ENCODE peak calls at places on chromosome 9, in seven cellular contexts. B, C, N, V, I, G and D are unnamed samples.
A peak's percentile ranks its signal among the peaks of the same experiment; 100 is the strongest.

GRCh38 chr9:136055715-136056545 is 39.2 kb downstream of the NACC2 start:
- DNase-seq in B (no peak), C (peak; percentile 53), N (no peak), V (peak; percentile 41), I (no peak), G (no peak), D (no peak)

GRCh38 chr9:117409321-117409720 is 5.5 kb downstream of the ASTN2 start:
- DNase-seq in B (no peak), C (no peak), N (no peak), V (no peak), I (no peak), G (no peak), D (no peak)

GRCh38 chr9:94911211-94911610 is 184.7 kb downstream of the AOPEP start:
- DNase-seq in B (no peak), C (peak; percentile 26), N (no peak), V (no peak), I (no peak), G (no peak), D (no peak)

GRCh38 chr9:21252727-21253547 is 13.1 kb upstream of the IFNA14 start:
- DNase-seq in B (peak; percentile 38), C (no peak), N (peak; percentile 10), V (peak; percentile 9), I (no peak), G (no peak), D (peak; percentile 22)

GRCh38 chr9:101628173-101628572 is 33.4 kb upstream of the PPP3R2 start:
- DNase-seq in B (no peak), C (no peak), N (no peak), V (no peak), I (no peak), G (no peak), D (no peak)

GRCh38 chr9:72718503-72718902 is 197.1 kb downstream of the TMC1 start:
- DNase-seq in B (no peak), C (peak; percentile 59), N (no peak), V (no peak), I (no peak), G (no peak), D (no peak)

GRCh38 chr9:33381231-33381791 is 21.1 kb downstream of the AQP7 start:
- DNase-seq in B (no peak), C (peak; percentile 85), N (peak; percentile 57), V (no peak), I (peak; percentile 26), G (no peak), D (peak; percentile 89)

GRCh38 chr9:129811967-129812363 is 9.0 kb downstream of the TOR1B start:
- DNase-seq in B (no peak), C (no peak), N (no peak), V (no peak), I (no peak), G (no peak), D (no peak)

GRCh38 chr9:101337237-101337636 is 47.6 kb downstream of the BAAT start:
- DNase-seq in B (no peak), C (no peak), N (no peak), V (no peak), I (no peak), G (no peak), D (no peak)

GRCh38 chr9:87464110-87464991 is 33.3 kb upstream of the DAPK1 start:
- DNase-seq in B (no peak), C (no peak), N (no peak), V (no peak), I (no peak), G (peak; percentile 82), D (no peak)

GRCh38 chr9:108386859-108387384 is 468.9 kb downstream of the ACTL7B start:
- DNase-seq in B (no peak), C (no peak), N (no peak), V (no peak), I (no peak), G (no peak), D (no peak)

GRCh38 chr9:90058364-90058763 is 453.6 kb downstream of the GADD45G start:
- DNase-seq in B (no peak), C (no peak), N (no peak), V (no peak), I (no peak), G (no peak), D (no peak)

GRCh38 chr9:19969721-19970120 is 180.9 kb upstream of the SLC24A2 start:
- DNase-seq in B (no peak), C (no peak), N (no peak), V (no peak), I (no peak), G (no peak), D (no peak)

DNA sequence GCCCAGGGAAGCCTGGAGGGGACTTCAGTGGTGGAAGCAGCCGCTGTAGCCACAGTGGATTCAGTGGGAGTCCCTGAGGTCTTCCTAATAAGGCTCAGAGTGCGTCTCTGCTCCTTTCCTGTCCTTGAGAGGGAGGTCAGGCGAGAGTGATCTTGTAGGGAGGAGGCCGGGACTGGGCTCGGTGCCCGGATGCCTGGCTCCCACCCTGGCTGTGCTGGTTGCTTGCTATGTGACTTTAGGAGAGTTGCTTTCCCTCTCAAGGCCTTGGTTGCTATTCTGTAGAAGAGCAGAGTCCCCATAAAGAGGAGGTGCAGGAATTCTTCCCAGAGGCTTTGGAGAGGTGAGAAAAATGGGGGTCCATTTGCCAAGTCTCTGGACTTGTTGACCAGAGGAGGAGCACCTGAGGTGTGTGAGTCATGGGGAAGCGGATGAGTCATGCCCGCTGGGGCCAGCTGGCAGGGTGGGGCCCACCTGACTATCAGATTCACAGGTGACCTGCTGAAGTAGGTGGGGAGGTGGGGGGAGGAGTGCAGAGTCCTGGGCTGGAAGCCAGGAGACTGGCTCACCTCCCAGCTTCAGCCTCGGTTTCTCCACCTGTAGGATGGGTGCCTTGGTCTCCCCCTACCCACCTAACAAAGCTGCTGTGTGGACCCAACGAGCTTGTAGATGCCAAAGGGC is 13.8 kb downstream of the GSN start:
- DNase-seq in B (peak; percentile 94), C (no peak), N (peak; percentile 85), V (no peak), I (peak; percentile 81), G (no peak), D (no peak)
- H3K9ac ChIP-seq in B (peak overlapping the region; percentile 52), C (no peak overlapping the region), N (peak overlapping the region; percentile 43), V (peak overlapping the region; percentile 34), I (peak overlapping the region; percentile 32), G (no peak overlapping the region), D (no peak overlapping the region)

GRCh38 chr9:28073278-28073677 is 500.0 kb upstream of the C9orf72 start:
- DNase-seq in B (peak; percentile 15), C (peak; percentile 47), N (peak; percentile 30), V (peak; percentile 3), I (no peak), G (no peak), D (peak; percentile 39)
- TF ChIP-seq YY1 in B (no peak), C (no peak), N (no peak), V (no peak), I (no peak), G (no peak), D (no peak)

GRCh38 chr9:132357764-132358163 is 3.0 kb upstream of the SETX start:
- DNase-seq in B (no peak), C (no peak), N (no peak), V (no peak), I (no peak), G (no peak), D (no peak)
- H3K4me1 ChIP-seq in B (peaks cover 21% of the 10 kb centered on the region), C (no peaks in the 10 kb centered on the region), N (peaks cover 18% of the 10 kb centered on the region), V (peaks cover 11% of the 10 kb centered on the region), I (peaks cover 10% of the 10 kb centered on the region), G (no peaks in the 10 kb centered on the region), D (peaks cover 2% of the 10 kb centered on the region)

GRCh38 chr9:6109571-6109970 is 94.1 kb upstream of the RANBP6 start:
- DNase-seq in B (no peak), C (no peak), N (no peak), V (no peak), I (no peak), G (no peak), D (no peak)
- H3K9ac ChIP-seq in B (no peak overlapping the region), C (no peak overlapping the region), N (no peak overlapping the region), V (no peak overlapping the region), I (no peak overlapping the region), G (no peak overlapping the region), D (no peak overlapping the region)

GRCh38 chr9:36099718-36100117 is 36.8 kb upstream of the GLIPR2 start:
- DNase-seq in B (no peak), C (no peak), N (no peak), V (no peak), I (no peak), G (no peak), D (no peak)
- TF ChIP-seq YY1 in B (no peak), C (no peak), N (no peak), V (no peak), I (no peak), G (no peak), D (no peak)

GRCh38 chr9:92666236-92666635 is 3.7 kb downstream of the IPPK start:
- DNase-seq in B (no peak), C (no peak), N (no peak), V (no peak), I (no peak), G (no peak), D (no peak)
- H3K4me1 ChIP-seq in B (peaks cover 10% of the 10 kb centered on the region), C (peaks cover 4% of the 10 kb centered on the region), N (peaks cover 38% of the 10 kb centered on the region), V (peaks cover 26% of the 10 kb centered on the region), I (peaks cover 8% of the 10 kb centered on the region), G (peaks cover 25% of the 10 kb centered on the region), D (peaks cover 9% of the 10 kb centered on the region)

GRCh38 chr9:92115977-92116285 is 718 bp upstream of the SPTLC1 start:
- DNase-seq in B (no peak), C (no peak), N (no peak), V (no peak), I (no peak), G (no peak), D (no peak)
- H3K9ac ChIP-seq in B (peak overlapping the region; percentile 94), C (no peak overlapping the region), N (peak overlapping the region; percentile 37), V (peak overlapping the region; percentile 86), I (peak overlapping the region; percentile 78), G (peak overlapping the region; percentile 76), D (peak overlapping the region; percentile 23)